ENCODE peak calls at places on chromosomes 6 and 20, in five cellular contexts. Z is H9; F is endodermal cell; P is stimulated activated CD8-positive, alpha-beta memory T cell treated with anti-CD3 and anti-CD28 coated beads, Interleukin-4, amount 100 ng/mL, for 1 hour; Q is RCC 7860. E is an unnamed sample.

GRCh38 chr6:79672631-79673065 is 41.5 kb downstream of the SH3BGRL2 start:
- DNase-seq in Z (no peak), F (no peak), P (no peak), Q (peak), E (no peak)

GRCh38 chr6:106197441-106197840 is 111.3 kb downstream of the PRDM1 start:
- DNase-seq in Z (no peak), F (no peak), P (no peak), Q (no peak), E (no peak)

GRCh38 chr6:130500693-130501092 is 134.9 kb downstream of the TMEM200A start:
- DNase-seq in Z (no peak), F (no peak), P (no peak), Q (no peak), E (peak)

GRCh38 chr20:41592516-41593192 is 25.5 kb downstream of the CHD6 start:
- DNase-seq in Z (no peak), F (no peak), P (no peak), Q (no peak), E (no peak)

GRCh38 chr20:46056970-46057855 is 28.2 kb downstream of the SLC12A5 start:
- DNase-seq in Z (peak), F (peak), P (no peak), Q (no peak), E (no peak)

GRCh38 chr6:130282234-130282995 is 59.7 kb upstream of the SAMD3 start:
- DNase-seq in Z (no peak), F (no peak), P (no peak), Q (no peak), E (no peak)

GRCh38 chr6:157036245-157036681 is 259.1 kb downstream of the ARID1B start:
- DNase-seq in Z (no peak), F (no peak), P (no peak), Q (no peak), E (no peak)

GRCh38 chr20:38927902-38928578 is 1.8 kb downstream of the FAM83D start:
- DNase-seq in Z (no peak), F (no peak), P (no peak), Q (no peak), E (no peak)

GRCh38 chr6:153790881-153791473 is 248.1 kb upstream of the OPRM1 start:
- DNase-seq in Z (peak), F (peak), P (no peak), Q (no peak), E (no peak)

GRCh38 chr20:16752082-16752481 is 3.9 kb downstream of the OTOR start:
- DNase-seq in Z (no peak), F (no peak), P (no peak), Q (no peak), E (no peak)

GRCh38 chr6:19682859-19683258 is 154.3 kb upstream of the ID4 start:
- DNase-seq in Z (no peak), F (no peak), P (no peak), Q (no peak), E (no peak)

GRCh38 chr6:166259296-166259977 is 48.8 kb downstream of the PRR18 start:
- DNase-seq in Z (no peak), F (no peak), P (no peak), Q (no peak), E (peak)

GRCh38 chr6:80214436-80215022 is 108.1 kb downstream of the BCKDHB start:
- DNase-seq in Z (no peak), F (no peak), P (no peak), Q (peak), E (no peak)

GRCh38 chr6:146267946-146268345 is 239.1 kb downstream of the GRM1 start:
- DNase-seq in Z (no peak), F (no peak), P (no peak), Q (no peak), E (no peak)

GRCh38 chr6:79868098-79868722 is 79.1 kb downstream of the ELOVL4 start:
- DNase-seq in Z (peak), F (peak), P (no peak), Q (peak), E (no peak)

E was measured in Right ventricle myocardium inferior.